ENCODE peak calls at places on chromosomes 13 and 19, in four cellular contexts. A is CD4-positive, alpha-beta T cell; D is ovary; C is PC-9. B is an unnamed sample.

GRCh38 chr19:29389495-29389894 is 136.3 kb upstream of the VSTM2B start:
- DNase-seq in C (no peak), D (no peak), A (no peak), B (no peak)

GRCh38 chr13:72194531-72194930 is 327.5 kb upstream of the DACH1 start:
- DNase-seq in C (no peak), D (no peak), A (no peak), B (no peak)

GRCh38 chr13:113057084-113057483 is 48.5 kb upstream of the F7 start:
- DNase-seq in A (no peak), D (no peak), C (no peak), B (no peak)

GRCh38 chr13:21318891-21319532 is 140.1 kb downstream of the ZDHHC20 start:
- DNase-seq in A (no peak), C (no peak), D (no peak), B (no peak)

GRCh38 chr19:44848805-44849457 is 2.8 kb downstream of the NECTIN2 start:
- DNase-seq in C (no peak), A (no peak), D (peak), B (no peak)

GRCh38 chr19:12786149-12786870 is 5.0 kb upstream of the JUNB start:
- DNase-seq in C (peak), D (no peak), A (no peak), B (peak)

GRCh38 chr19:18274776-18275356 is 614 bp upstream of the IQCN start:
- DNase-seq in A (no peak), D (peak), C (peak), B (peak)

GRCh38 chr13:43787998-43788397 is 1.2 kb upstream of the ENOX1 start:
- DNase-seq in D (no peak), A (no peak), C (peak), B (peak)

GRCh38 chr13:99821741-99822140 is 149.8 kb downstream of the ZIC5 start:
- DNase-seq in D (no peak), C (no peak), A (no peak), B (no peak)

GRCh38 chr19:29641597-29641996 is 23.7 kb upstream of the PLEKHF1 start:
- DNase-seq in A (no peak), C (no peak), D (no peak), B (no peak)

GRCh38 chr13:102555914-102556553 is 40.8 kb upstream of the TPP2 start:
- DNase-seq in D (no peak), A (no peak), C (peak), B (no peak)

GRCh38 chr13:98563071-98563470 is 13.8 kb downstream of the STK24 start:
- DNase-seq in D (no peak), C (no peak), A (peak), B (no peak)

GRCh38 chr13:114268344-114269280 is 12.8 kb upstream of the UPF3A start:
- DNase-seq in D (no peak), A (no peak), C (no peak), B (no peak)

GRCh38 chr19:58538257-58539168 is 5.4 kb upstream of the TRIM28 start:
- DNase-seq in D (no peak), A (peak), C (peak), B (peak)

GRCh38 chr13:106381083-106381482 is 154.4 kb downstream of the EFNB2 start:
- DNase-seq in D (no peak), C (no peak), A (no peak), B (no peak)

GRCh38 chr13:41668130-41668757 is 210.9 kb downstream of the RGCC start:
- DNase-seq in A (peak), C (peak), D (peak), B (peak)

GRCh38 chr13:41544824-41545707 is 87.7 kb downstream of the RGCC start:
- DNase-seq in C (peak), D (no peak), A (no peak), B (no peak)

GRCh38 chr13:42258747-42259146 is 13.2 kb upstream of the AKAP11 start:
- DNase-seq in D (no peak), A (no peak), C (no peak), B (no peak)

GRCh38 chr19:21358768-21359451 is at the start of gene ZNF738:
- DNase-seq in D (peak), C (peak), A (peak), B (peak)

GRCh38 chr13:37905736-37906135 is 36.2 kb upstream of the TRPC4 start:
- DNase-seq in D (no peak), C (no peak), A (no peak), B (no peak)

GRCh38 chr13:77637583-77637982 is 59.9 kb upstream of the SLAIN1 start:
- DNase-seq in C (no peak), D (no peak), A (no peak), B (no peak)

GRCh38 chr13:97429681-97430081 is 4.3 kb upstream of the RAP2A start:
- DNase-seq in A (no peak), D (no peak), C (no peak), B (no peak)

GRCh38 chr19:42919757-42920079 is 2.0 kb upstream of the PSG6 start:
- DNase-seq in C (no peak), A (no peak), D (no peak), B (peak)
- TF ChIP-seq CTCF in C (no peak), A (no peak), D (no peak), B (no peak)

DNA sequence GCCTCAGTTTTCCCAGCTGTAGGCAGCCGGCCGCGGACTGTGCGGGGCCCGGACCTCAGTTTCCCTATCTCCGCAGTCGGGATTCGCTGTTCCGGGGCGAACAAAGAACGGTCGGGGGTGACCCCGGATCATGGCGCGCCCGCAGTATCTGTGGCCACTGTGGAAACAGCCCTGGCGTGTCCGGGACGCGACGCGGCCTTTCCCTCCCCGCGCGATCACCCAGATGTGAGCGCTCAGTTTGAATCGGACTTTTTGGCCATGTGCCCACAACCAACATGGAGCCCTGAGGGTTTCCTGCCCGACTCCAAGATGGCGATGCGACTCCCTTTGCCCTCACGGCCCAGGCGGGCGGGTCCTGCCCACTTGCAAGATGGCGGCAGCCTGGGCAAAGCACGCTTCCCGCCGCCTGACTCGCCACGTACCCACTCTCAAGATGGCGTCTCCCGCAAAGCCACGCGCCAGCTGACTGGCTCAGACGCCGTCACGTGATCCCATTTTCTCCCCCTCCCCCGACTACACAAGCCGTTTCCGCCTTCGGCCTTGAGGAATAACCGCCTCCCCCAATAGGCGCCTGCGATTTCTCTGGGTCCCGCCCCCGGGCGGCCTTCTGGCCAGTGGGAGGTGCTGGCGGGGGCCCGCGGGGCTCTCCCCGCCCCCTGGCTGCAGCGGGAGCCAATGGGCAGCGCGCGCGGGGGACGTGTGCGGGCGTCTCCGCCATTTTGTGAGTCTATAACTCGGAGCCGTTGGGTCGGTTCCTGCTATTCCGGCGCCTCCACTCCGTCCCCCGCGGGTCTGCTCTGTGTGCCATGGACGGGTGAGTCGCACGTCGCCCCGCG is at the start of gene PTBP1:
- DNase-seq in D (peak), C (peak), A (peak), B (peak)
- TF ChIP-seq CTCF in D (no peak), C (no peak), A (no peak), B (no peak)

GRCh38 chr19:2269244-2270156 is 12.5 kb downstream of the PEAK3 start:
- DNase-seq in D (peak), A (peak), C (peak), B (peak)
- TF ChIP-seq CTCF in D (no peak), A (no peak), C (no peak), B (no peak)

DNA sequence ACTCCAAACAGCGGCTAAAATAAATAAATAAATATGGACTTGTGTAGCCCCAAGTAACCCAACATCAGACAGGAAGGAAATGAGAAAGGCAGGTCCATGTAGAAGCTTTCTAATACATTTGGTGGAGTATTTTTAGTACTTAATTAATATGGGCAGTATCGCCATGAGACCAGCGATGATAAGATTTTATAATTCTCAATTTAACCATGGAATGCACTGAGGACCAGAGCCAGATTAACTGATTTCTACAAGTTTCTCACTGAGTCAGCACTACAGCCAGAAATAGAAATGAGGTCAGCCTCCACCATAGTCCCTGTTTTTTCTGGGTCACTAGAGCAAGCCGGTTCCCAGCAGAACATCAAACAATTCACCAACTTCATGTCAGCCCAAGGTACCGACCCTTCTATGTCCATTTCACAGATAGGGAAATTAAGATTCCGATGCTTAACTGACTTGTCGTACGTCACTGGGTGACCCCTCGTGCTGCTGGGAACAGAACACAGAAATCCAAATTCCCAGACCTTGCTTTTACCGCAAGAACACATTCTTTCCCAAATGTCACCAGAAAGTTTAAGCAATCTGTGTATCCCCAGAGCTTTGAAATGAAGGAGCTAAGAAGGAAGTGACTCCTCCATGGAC is 90.4 kb downstream of the COL4A1 start:
- DNase-seq in C (no peak), A (no peak), D (no peak), B (no peak)
- TF ChIP-seq CTCF in C (no peak), A (no peak), D (no peak), B (no peak)

DNA sequence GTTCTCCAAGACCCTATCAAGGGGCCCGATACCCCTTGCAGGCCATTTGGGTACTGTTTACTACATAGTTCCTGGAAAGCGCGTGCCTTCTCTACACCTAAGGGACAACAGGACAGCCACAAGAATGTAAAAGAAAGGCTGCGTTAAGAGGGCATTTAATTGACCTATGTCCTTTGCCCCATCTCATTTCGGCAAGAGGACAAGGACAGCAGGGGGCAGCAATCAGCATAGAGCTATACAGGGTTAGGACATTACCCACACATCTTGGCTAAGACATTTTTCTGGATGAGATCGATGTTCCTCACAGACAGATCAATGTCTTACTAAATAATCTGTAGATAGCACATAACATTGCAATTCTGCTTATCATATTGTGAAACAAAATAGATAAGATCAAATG is 41.2 kb downstream of the FLT3 start:
- DNase-seq in A (peak), D (no peak), C (peak), B (peak)
- TF ChIP-seq CTCF in A (peak), D (no peak), C (peak), B (peak)

DNA sequence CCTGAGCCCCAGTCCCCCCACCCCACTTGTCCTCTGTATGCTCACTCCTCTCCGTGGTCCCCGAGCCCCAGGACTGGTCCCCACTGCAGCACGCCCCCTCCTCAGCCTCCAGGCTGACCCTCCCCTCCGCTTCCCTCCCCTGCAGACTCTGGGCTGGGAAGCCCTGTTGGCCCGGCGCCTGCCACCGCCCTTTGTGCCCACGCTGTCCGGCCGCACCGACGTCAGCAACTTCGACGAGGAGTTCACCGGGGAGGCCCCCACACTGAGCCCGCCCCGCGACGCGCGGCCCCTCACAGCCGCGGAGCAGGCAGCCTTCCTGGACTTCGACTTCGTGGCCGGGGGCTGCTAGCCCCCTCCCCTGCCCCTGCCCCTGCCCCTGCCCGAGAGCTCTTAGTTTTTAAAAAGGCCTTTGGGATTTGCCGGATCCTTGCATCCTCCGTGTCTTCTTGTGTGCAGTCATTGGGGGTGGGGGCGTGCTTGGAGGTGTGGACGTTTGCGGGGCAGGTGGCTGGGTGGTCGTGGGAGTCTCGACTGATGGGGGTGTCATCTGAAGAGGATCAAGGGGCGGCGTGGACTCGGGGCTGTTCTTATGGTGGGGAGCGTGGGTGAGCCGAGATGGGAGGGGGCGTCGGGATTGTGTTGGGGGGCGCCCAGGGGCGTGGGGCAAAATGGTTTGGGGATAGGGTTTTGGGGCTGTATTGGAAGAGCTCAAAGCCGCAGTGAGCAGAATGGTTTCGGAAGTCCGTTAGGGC is 3.5 kb downstream of the PTGER1 start:
- DNase-seq in D (peak), C (no peak), A (no peak), B (no peak)
- TF ChIP-seq CTCF in D (no peak), C (no peak), A (no peak), B (no peak)

DNA sequence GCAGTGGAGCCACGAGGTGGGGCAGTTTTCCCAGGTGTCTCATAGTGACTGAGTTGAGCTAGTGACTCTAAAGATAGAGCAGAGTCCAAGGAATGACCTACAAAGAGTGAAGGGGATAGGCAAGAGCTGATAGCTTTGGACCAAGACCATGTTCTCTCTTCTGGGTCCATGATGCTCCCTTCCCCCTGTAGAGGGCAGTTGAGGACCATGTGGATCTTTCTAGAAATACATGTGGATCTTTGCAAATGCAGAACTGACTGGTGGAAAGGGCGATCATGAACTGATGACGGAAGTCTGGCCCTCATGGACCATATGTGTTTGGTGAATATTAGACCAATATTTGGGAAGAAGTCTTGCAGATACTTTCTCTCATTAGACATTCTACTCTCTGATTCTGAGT is 6.9 kb downstream of the PSG1 start:
- DNase-seq in C (no peak), D (no peak), A (no peak), B (no peak)
- TF ChIP-seq CTCF in C (no peak), D (no peak), A (no peak), B (no peak)

DNA sequence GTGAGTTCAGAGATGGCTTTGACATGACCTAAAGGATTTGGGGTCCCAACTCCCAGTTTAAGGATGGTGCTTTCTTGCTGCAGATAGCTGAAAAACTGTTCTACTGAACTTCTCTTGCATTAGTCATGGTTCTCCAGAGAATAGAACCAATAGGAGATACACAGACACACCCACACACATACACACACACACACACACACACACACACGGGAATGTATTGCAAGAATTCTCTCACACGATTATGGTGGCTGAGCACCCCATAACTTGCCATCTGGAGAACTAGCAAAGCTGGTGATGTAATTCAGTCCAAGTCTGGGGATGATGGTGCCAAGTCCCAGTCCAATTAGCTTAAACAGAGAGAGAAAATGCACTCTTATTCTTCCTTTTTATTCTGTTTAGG is 644.0 kb downstream of the DIAPH3 start:
- DNase-seq in D (no peak), A (no peak), C (no peak), B (no peak)
- TF ChIP-seq CTCF in D (no peak), A (no peak), C (no peak), B (no peak)

GRCh38 chr13:95536629-95537241 is 15.8 kb upstream of the CLDN10 start:
- DNase-seq in A (no peak), D (no peak), C (no peak), B (no peak)
- TF ChIP-seq CTCF in A (peak), D (no peak), C (peak), B (no peak)

B was measured in Calu3.